ENCODE peak calls at places on chromosomes 11 and 22, in ten cellular contexts. One of them, this sample, is unnamed.

GRCh38 chr11:13929551-13929950 is 33.0 kb upstream of the SPON1 start:
- DNase-seq in tibial artery: no peak
- DNase-seq in GM12865: no peak
- DNase-seq in A549: no peak
- DNase-seq in cardiac fibroblast: no peak
- DNase-seq in AG04450: no peak
- DNase-seq in right lobe of liver: no peak
- DNase-seq in brain microvascular endothelial cell: no peak
- DNase-seq in HL-60: no peak
- DNase-seq in WERI-Rb-1: no peak
- DNase-seq in this sample: no peak

GRCh38 chr22:44996120-44996519 is 13.7 kb downstream of the PHF21B start:
- DNase-seq in tibial artery: no peak
- DNase-seq in GM12865: no peak
- DNase-seq in A549: no peak
- DNase-seq in cardiac fibroblast: no peak
- DNase-seq in AG04450: no peak
- DNase-seq in right lobe of liver: no peak
- DNase-seq in brain microvascular endothelial cell: no peak
- DNase-seq in HL-60: no peak
- DNase-seq in WERI-Rb-1: no peak
- DNase-seq in this sample: no peak

GRCh38 chr22:31329453-31330215 is 16.5 kb downstream of the PATZ1 start:
- DNase-seq in tibial artery: no peak
- DNase-seq in GM12865: no peak
- DNase-seq in A549: no peak
- DNase-seq in cardiac fibroblast: no peak
- DNase-seq in AG04450: no peak
- DNase-seq in right lobe of liver: peak
- DNase-seq in brain microvascular endothelial cell: no peak
- DNase-seq in HL-60: no peak
- DNase-seq in WERI-Rb-1: no peak
- DNase-seq in this sample: no peak

GRCh38 chr11:36077886-36078685 is 134.2 kb downstream of the LDLRAD3 start:
- DNase-seq in tibial artery: no peak
- DNase-seq in GM12865: no peak
- DNase-seq in A549: no peak
- DNase-seq in cardiac fibroblast: peak
- DNase-seq in AG04450: no peak
- DNase-seq in right lobe of liver: no peak
- DNase-seq in brain microvascular endothelial cell: no peak
- DNase-seq in HL-60: no peak
- DNase-seq in WERI-Rb-1: no peak
- DNase-seq in this sample: peak

GRCh38 chr11:112343368-112344039 is 82.8 kb upstream of the PLET1 start:
- DNase-seq in tibial artery: no peak
- DNase-seq in GM12865: no peak
- DNase-seq in A549: no peak
- DNase-seq in cardiac fibroblast: peak
- DNase-seq in AG04450: no peak
- DNase-seq in right lobe of liver: no peak
- DNase-seq in brain microvascular endothelial cell: peak
- DNase-seq in HL-60: no peak
- DNase-seq in WERI-Rb-1: no peak
- DNase-seq in this sample: peak

GRCh38 chr22:35749808-35750207 is 32.1 kb downstream of the APOL5 start:
- DNase-seq in tibial artery: no peak
- DNase-seq in GM12865: peak
- DNase-seq in A549: no peak
- DNase-seq in cardiac fibroblast: no peak
- DNase-seq in AG04450: no peak
- DNase-seq in right lobe of liver: no peak
- DNase-seq in brain microvascular endothelial cell: no peak
- DNase-seq in HL-60: no peak
- DNase-seq in WERI-Rb-1: no peak
- DNase-seq in this sample: peak

GRCh38 chr11:102527701-102528100 is 2.8 kb downstream of the MMP7 start:
- DNase-seq in tibial artery: no peak
- DNase-seq in GM12865: no peak
- DNase-seq in A549: no peak
- DNase-seq in cardiac fibroblast: peak
- DNase-seq in AG04450: no peak
- DNase-seq in right lobe of liver: no peak
- DNase-seq in brain microvascular endothelial cell: no peak
- DNase-seq in HL-60: no peak
- DNase-seq in WERI-Rb-1: no peak
- DNase-seq in this sample: no peak

GRCh38 chr11:79182794-79183193 is 258.0 kb downstream of the TENM4 start:
- DNase-seq in tibial artery: no peak
- DNase-seq in GM12865: no peak
- DNase-seq in A549: no peak
- DNase-seq in cardiac fibroblast: peak
- DNase-seq in AG04450: peak
- DNase-seq in right lobe of liver: no peak
- DNase-seq in brain microvascular endothelial cell: peak
- DNase-seq in HL-60: no peak
- DNase-seq in WERI-Rb-1: no peak
- DNase-seq in this sample: peak

GRCh38 chr22:43113516-43114251 is 3.1 kb downstream of the BIK start:
- DNase-seq in tibial artery: no peak
- DNase-seq in GM12865: no peak
- DNase-seq in A549: no peak
- DNase-seq in cardiac fibroblast: no peak
- DNase-seq in AG04450: no peak
- DNase-seq in right lobe of liver: no peak
- DNase-seq in brain microvascular endothelial cell: no peak
- DNase-seq in HL-60: no peak
- DNase-seq in WERI-Rb-1: no peak
- DNase-seq in this sample: no peak

GRCh38 chr22:25060522-25061071 is 108.1 kb downstream of the KIAA1671 start:
- DNase-seq in tibial artery: no peak
- DNase-seq in GM12865: no peak
- DNase-seq in A549: no peak
- DNase-seq in cardiac fibroblast: no peak
- DNase-seq in AG04450: no peak
- DNase-seq in right lobe of liver: no peak
- DNase-seq in brain microvascular endothelial cell: no peak
- DNase-seq in HL-60: no peak
- DNase-seq in WERI-Rb-1: no peak
- DNase-seq in this sample: no peak

GRCh38 chr11:116059909-116060308 is 555.7 kb upstream of the CADM1 start:
- DNase-seq in tibial artery: no peak
- DNase-seq in GM12865: no peak
- DNase-seq in A549: no peak
- DNase-seq in cardiac fibroblast: no peak
- DNase-seq in AG04450: no peak
- DNase-seq in right lobe of liver: no peak
- DNase-seq in brain microvascular endothelial cell: no peak
- DNase-seq in HL-60: no peak
- DNase-seq in WERI-Rb-1: peak
- DNase-seq in this sample: no peak

GRCh38 chr11:59938132-59938531 is at the start of gene OOSP1:
- DNase-seq in tibial artery: no peak
- DNase-seq in GM12865: no peak
- DNase-seq in A549: no peak
- DNase-seq in cardiac fibroblast: no peak
- DNase-seq in AG04450: no peak
- DNase-seq in right lobe of liver: no peak
- DNase-seq in brain microvascular endothelial cell: no peak
- DNase-seq in HL-60: no peak
- DNase-seq in WERI-Rb-1: no peak
- DNase-seq in this sample: no peak

GRCh38 chr11:68581439-68581838 is 102.9 kb upstream of the GAL start:
- DNase-seq in tibial artery: no peak
- DNase-seq in GM12865: no peak
- DNase-seq in A549: no peak
- DNase-seq in cardiac fibroblast: no peak
- DNase-seq in AG04450: no peak
- DNase-seq in right lobe of liver: no peak
- DNase-seq in brain microvascular endothelial cell: no peak
- DNase-seq in HL-60: no peak
- DNase-seq in WERI-Rb-1: no peak
- DNase-seq in this sample: no peak

GRCh38 chr11:124581817-124582216 is 12.0 kb downstream of the OR8A1 start:
- DNase-seq in tibial artery: no peak
- DNase-seq in GM12865: no peak
- DNase-seq in A549: no peak
- DNase-seq in cardiac fibroblast: no peak
- DNase-seq in AG04450: no peak
- DNase-seq in right lobe of liver: no peak
- DNase-seq in brain microvascular endothelial cell: no peak
- DNase-seq in HL-60: no peak
- DNase-seq in WERI-Rb-1: no peak
- DNase-seq in this sample: no peak

GRCh38 chr11:61345170-61345610 is 12.2 kb downstream of the TKFC start:
- DNase-seq in tibial artery: no peak
- DNase-seq in GM12865: no peak
- DNase-seq in A549: no peak
- DNase-seq in cardiac fibroblast: no peak
- DNase-seq in AG04450: no peak
- DNase-seq in right lobe of liver: no peak
- DNase-seq in brain microvascular endothelial cell: no peak
- DNase-seq in HL-60: no peak
- DNase-seq in WERI-Rb-1: peak
- DNase-seq in this sample: no peak

GRCh38 chr11:40130427-40130826 is 1329.0 kb downstream of the LRRC4C start:
- DNase-seq in tibial artery: no peak
- DNase-seq in GM12865: peak
- DNase-seq in A549: no peak
- DNase-seq in cardiac fibroblast: no peak
- DNase-seq in AG04450: no peak
- DNase-seq in right lobe of liver: no peak
- DNase-seq in brain microvascular endothelial cell: no peak
- DNase-seq in HL-60: no peak
- DNase-seq in WERI-Rb-1: no peak
- DNase-seq in this sample: no peak
- TF ChIP-seq CTCF in tibial artery: no peak
- TF ChIP-seq CTCF in GM12865: peak
- TF ChIP-seq CTCF in A549: no peak
- TF ChIP-seq CTCF in cardiac fibroblast: no peak
- TF ChIP-seq CTCF in AG04450: no peak
- TF ChIP-seq CTCF in right lobe of liver: peak
- TF ChIP-seq CTCF in brain microvascular endothelial cell: no peak
- TF ChIP-seq CTCF in HL-60: no peak
- TF ChIP-seq CTCF in WERI-Rb-1: no peak
- TF ChIP-seq CTCF in this sample: no peak

GRCh38 chr11:65571940-65572339 is 398 bp upstream of the FAM89B start:
- DNase-seq in tibial artery: no peak
- DNase-seq in GM12865: no peak
- DNase-seq in A549: peak
- DNase-seq in cardiac fibroblast: peak
- DNase-seq in AG04450: no peak
- DNase-seq in right lobe of liver: no peak
- DNase-seq in brain microvascular endothelial cell: no peak
- DNase-seq in HL-60: peak
- DNase-seq in WERI-Rb-1: peak
- DNase-seq in this sample: peak
- H3K4me3 ChIP-seq in tibial artery: peak
- H3K4me3 ChIP-seq in GM12865: peak
- H3K4me3 ChIP-seq in A549: peak
- H3K4me3 ChIP-seq in cardiac fibroblast: peak
- H3K4me3 ChIP-seq in AG04450: peak
- H3K4me3 ChIP-seq in right lobe of liver: peak
- H3K4me3 ChIP-seq in brain microvascular endothelial cell: peak
- H3K4me3 ChIP-seq in HL-60: peak
- H3K4me3 ChIP-seq in WERI-Rb-1: peak
- H3K4me3 ChIP-seq in this sample: peak

GRCh38 chr11:76835928-76836612 is 24.6 kb upstream of the ACER3 start:
- DNase-seq in tibial artery: peak
- DNase-seq in GM12865: no peak
- DNase-seq in A549: no peak
- DNase-seq in cardiac fibroblast: peak
- DNase-seq in AG04450: peak
- DNase-seq in right lobe of liver: no peak
- DNase-seq in brain microvascular endothelial cell: no peak
- DNase-seq in HL-60: no peak
- DNase-seq in WERI-Rb-1: no peak
- DNase-seq in this sample: peak

GRCh38 chr11:76836613-76837291 is 24.0 kb upstream of the ACER3 start:
- DNase-seq in tibial artery: no peak
- DNase-seq in GM12865: no peak
- DNase-seq in A549: no peak
- DNase-seq in cardiac fibroblast: no peak
- DNase-seq in AG04450: no peak
- DNase-seq in right lobe of liver: no peak
- DNase-seq in brain microvascular endothelial cell: no peak
- DNase-seq in HL-60: no peak
- DNase-seq in WERI-Rb-1: no peak
- DNase-seq in this sample: no peak

GRCh38 chr11:76837696-76838421 is 22.9 kb upstream of the ACER3 start:
- DNase-seq in tibial artery: no peak
- DNase-seq in GM12865: no peak
- DNase-seq in A549: no peak
- DNase-seq in cardiac fibroblast: no peak
- DNase-seq in AG04450: no peak
- DNase-seq in right lobe of liver: no peak
- DNase-seq in brain microvascular endothelial cell: no peak
- DNase-seq in HL-60: no peak
- DNase-seq in WERI-Rb-1: no peak
- DNase-seq in this sample: no peak

GRCh38 chr11:76839326-76839725 is 21.4 kb upstream of the ACER3 start:
- DNase-seq in tibial artery: no peak
- DNase-seq in GM12865: no peak
- DNase-seq in A549: no peak
- DNase-seq in cardiac fibroblast: no peak
- DNase-seq in AG04450: no peak
- DNase-seq in right lobe of liver: no peak
- DNase-seq in brain microvascular endothelial cell: no peak
- DNase-seq in HL-60: no peak
- DNase-seq in WERI-Rb-1: no peak
- DNase-seq in this sample: no peak

GRCh38 chr11:76838422-76839068 is 22.2 kb upstream of the ACER3 start:
- DNase-seq in tibial artery: no peak
- DNase-seq in GM12865: no peak
- DNase-seq in A549: peak
- DNase-seq in cardiac fibroblast: peak
- DNase-seq in AG04450: no peak
- DNase-seq in right lobe of liver: no peak
- DNase-seq in brain microvascular endothelial cell: no peak
- DNase-seq in HL-60: no peak
- DNase-seq in WERI-Rb-1: peak
- DNase-seq in this sample: peak
- TF ChIP-seq CTCF in tibial artery: peak
- TF ChIP-seq CTCF in GM12865: no peak
- TF ChIP-seq CTCF in A549: peak
- TF ChIP-seq CTCF in cardiac fibroblast: peak
- TF ChIP-seq CTCF in AG04450: peak
- TF ChIP-seq CTCF in right lobe of liver: no peak
- TF ChIP-seq CTCF in brain microvascular endothelial cell: peak
- TF ChIP-seq CTCF in HL-60: no peak
- TF ChIP-seq CTCF in WERI-Rb-1: peak
- TF ChIP-seq CTCF in this sample: peak

GRCh38 chr11:9571766-9572120 is 1.7 kb upstream of the WEE1 start:
- DNase-seq in tibial artery: no peak
- DNase-seq in GM12865: no peak
- DNase-seq in A549: no peak
- DNase-seq in cardiac fibroblast: no peak
- DNase-seq in AG04450: no peak
- DNase-seq in right lobe of liver: no peak
- DNase-seq in brain microvascular endothelial cell: no peak
- DNase-seq in HL-60: no peak
- DNase-seq in WERI-Rb-1: no peak
- DNase-seq in this sample: no peak
- H3K4me3 ChIP-seq in tibial artery: no peak
- H3K4me3 ChIP-seq in GM12865: no peak
- H3K4me3 ChIP-seq in A549: no peak
- H3K4me3 ChIP-seq in cardiac fibroblast: no peak
- H3K4me3 ChIP-seq in AG04450: no peak
- H3K4me3 ChIP-seq in right lobe of liver: no peak
- H3K4me3 ChIP-seq in brain microvascular endothelial cell: no peak
- H3K4me3 ChIP-seq in HL-60: no peak
- H3K4me3 ChIP-seq in WERI-Rb-1: peak
- H3K4me3 ChIP-seq in this sample: no peak

This sample was measured in fibroblast of mammary gland.